ENCODE peak calls at places on chromosomes 4 and X, in five cellular contexts. One of them, this sample, is unnamed.

GRCh38 chr4:65865489-65865888 is 195.2 kb upstream of the EPHA5 start:
- DNase-seq in endodermal cell: no peak
- DNase-seq in gastrocnemius medialis: no peak
- DNase-seq in aorta: no peak
- DNase-seq in heart right ventricle: no peak
- DNase-seq in this sample: no peak

GRCh38 chr4:151012836-151013235 is 2.2 kb downstream of the LRBA start:
- DNase-seq in aorta: no peak
- DNase-seq in gastrocnemius medialis: no peak
- DNase-seq in heart right ventricle: no peak
- DNase-seq in endodermal cell: peak; percentile 71
- DNase-seq in this sample: no peak

GRCh38 chrX:25004485-25005032 is 11.2 kb downstream of the ARX start:
- DNase-seq in gastrocnemius medialis: no peak
- DNase-seq in endodermal cell: peak; percentile 81
- DNase-seq in aorta: no peak
- DNase-seq in heart right ventricle: no peak
- DNase-seq in this sample: no peak

GRCh38 chr4:10640535-10641159 is 43.9 kb downstream of the CLNK start:
- DNase-seq in endodermal cell: no peak
- DNase-seq in gastrocnemius medialis: no peak
- DNase-seq in aorta: peak; percentile 56
- DNase-seq in heart right ventricle: no peak
- DNase-seq in this sample: no peak

GRCh38 chr4:3190549-3190948 is 58.4 kb upstream of the MSANTD1 start:
- DNase-seq in endodermal cell: peak; percentile 13
- DNase-seq in heart right ventricle: no peak
- DNase-seq in gastrocnemius medialis: peak; percentile 29
- DNase-seq in aorta: no peak
- DNase-seq in this sample: no peak

GRCh38 chrX:154505726-154506125 is 10.3 kb downstream of the FAM3A start:
- DNase-seq in aorta: no peak
- DNase-seq in heart right ventricle: no peak
- DNase-seq in endodermal cell: no peak
- DNase-seq in gastrocnemius medialis: no peak
- DNase-seq in this sample: no peak

GRCh38 chrX:39972340-39972739 is 125.4 kb downstream of the BCOR start:
- DNase-seq in aorta: no peak
- DNase-seq in gastrocnemius medialis: no peak
- DNase-seq in heart right ventricle: no peak
- DNase-seq in endodermal cell: no peak
- DNase-seq in this sample: no peak

GRCh38 chrX:80648023-80648422 is 161.7 kb downstream of the BRWD3 start:
- DNase-seq in endodermal cell: no peak
- DNase-seq in heart right ventricle: no peak
- DNase-seq in gastrocnemius medialis: no peak
- DNase-seq in aorta: no peak
- DNase-seq in this sample: no peak

GRCh38 chr4:25842229-25842840 is 20.5 kb downstream of the SEL1L3 start:
- DNase-seq in gastrocnemius medialis: no peak
- DNase-seq in heart right ventricle: no peak
- DNase-seq in endodermal cell: peak; percentile 75
- DNase-seq in aorta: no peak
- DNase-seq in this sample: no peak

GRCh38 chr4:7295917-7296660 is 103.8 kb downstream of the SORCS2 start:
- DNase-seq in endodermal cell: peak; percentile 71
- DNase-seq in gastrocnemius medialis: no peak
- DNase-seq in heart right ventricle: peak; percentile 44
- DNase-seq in aorta: no peak
- DNase-seq in this sample: no peak

GRCh38 chrX:1093586-1094538 is 118.6 kb downstream of the CRLF2 start:
- DNase-seq in aorta: no peak
- DNase-seq in gastrocnemius medialis: no peak
- DNase-seq in heart right ventricle: no peak
- DNase-seq in endodermal cell: no peak
- DNase-seq in this sample: no peak

GRCh38 chr4:150619032-150619431 is 37.1 kb downstream of the MAB21L2 start:
- DNase-seq in gastrocnemius medialis: no peak
- DNase-seq in heart right ventricle: no peak
- DNase-seq in aorta: no peak
- DNase-seq in endodermal cell: no peak
- DNase-seq in this sample: no peak

GRCh38 chrX:130575831-130576404 is 174.1 kb downstream of the RBMX2 start:
- DNase-seq in endodermal cell: peak; percentile 67
- DNase-seq in aorta: peak; percentile 51
- DNase-seq in heart right ventricle: peak; percentile 21
- DNase-seq in gastrocnemius medialis: no peak
- DNase-seq in this sample: peak; percentile 0

GRCh38 chrX:18389968-18390367 is 35.4 kb upstream of the CDKL5 start:
- DNase-seq in gastrocnemius medialis: no peak
- DNase-seq in heart right ventricle: no peak
- DNase-seq in endodermal cell: no peak
- DNase-seq in aorta: no peak
- DNase-seq in this sample: no peak

GRCh38 chrX:18390941-18391538 is 34.4 kb upstream of the CDKL5 start:
- DNase-seq in aorta: peak; percentile 69
- DNase-seq in gastrocnemius medialis: peak; percentile 11
- DNase-seq in endodermal cell: peak; percentile 84
- DNase-seq in heart right ventricle: peak; percentile 36
- DNase-seq in this sample: peak; percentile 6

GRCh38 chrX:18394477-18394876 is 30.9 kb upstream of the CDKL5 start:
- DNase-seq in gastrocnemius medialis: no peak
- DNase-seq in aorta: no peak
- DNase-seq in heart right ventricle: no peak
- DNase-seq in endodermal cell: no peak
- DNase-seq in this sample: no peak
- H3K27ac ChIP-seq in gastrocnemius medialis: no peak overlapping the region
- H3K27ac ChIP-seq in aorta: no peak overlapping the region
- H3K27ac ChIP-seq in heart right ventricle: no peak overlapping the region
- H3K27ac ChIP-seq in endodermal cell: no peak overlapping the region
- H3K27ac ChIP-seq in this sample: no peak overlapping the region

GRCh38 chr4:82063017-82063416 is 310.8 kb downstream of the HNRNPD start:
- DNase-seq in endodermal cell: no peak
- DNase-seq in gastrocnemius medialis: no peak
- DNase-seq in aorta: no peak
- DNase-seq in heart right ventricle: no peak
- DNase-seq in this sample: no peak
- H3K27ac ChIP-seq in endodermal cell: no peak overlapping the region
- H3K27ac ChIP-seq in gastrocnemius medialis: no peak overlapping the region
- H3K27ac ChIP-seq in aorta: no peak overlapping the region
- H3K27ac ChIP-seq in heart right ventricle: no peak overlapping the region
- H3K27ac ChIP-seq in this sample: no peak overlapping the region

DNA sequence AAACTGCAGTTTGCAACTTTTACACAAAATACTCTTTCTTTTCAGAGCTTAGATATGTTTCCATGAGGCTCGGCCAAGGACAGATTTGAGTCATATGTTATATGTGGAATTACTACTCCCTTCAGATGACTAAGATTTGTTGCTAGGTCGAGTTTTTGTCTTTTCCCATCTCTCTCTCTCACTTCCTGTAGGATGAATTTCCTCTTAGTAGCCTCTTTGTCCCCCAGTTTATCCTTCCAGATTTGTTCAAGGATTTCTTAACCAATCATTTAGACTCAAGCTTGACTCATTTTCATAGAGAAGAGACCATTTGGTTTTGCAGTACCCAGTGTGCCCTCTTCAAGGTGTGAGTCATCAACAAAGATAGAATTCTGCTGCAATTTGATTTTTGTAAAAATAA is 209.2 kb downstream of the GLUD2 start:
- DNase-seq in aorta: no peak
- DNase-seq in endodermal cell: no peak
- DNase-seq in heart right ventricle: no peak
- DNase-seq in gastrocnemius medialis: no peak
- DNase-seq in this sample: no peak
- H3K27ac ChIP-seq in aorta: no peak overlapping the region
- H3K27ac ChIP-seq in endodermal cell: no peak overlapping the region
- H3K27ac ChIP-seq in heart right ventricle: no peak overlapping the region
- H3K27ac ChIP-seq in gastrocnemius medialis: no peak overlapping the region
- H3K27ac ChIP-seq in this sample: no peak overlapping the region

GRCh38 chrX:152926923-152927322 is 29.1 kb downstream of the ZNF185 start:
- DNase-seq in heart right ventricle: no peak
- DNase-seq in endodermal cell: no peak
- DNase-seq in gastrocnemius medialis: no peak
- DNase-seq in aorta: peak; percentile 11
- DNase-seq in this sample: peak; percentile 11

GRCh38 chrX:152923599-152923998 is 25.7 kb downstream of the ZNF185 start:
- DNase-seq in heart right ventricle: no peak
- DNase-seq in aorta: no peak
- DNase-seq in endodermal cell: no peak
- DNase-seq in gastrocnemius medialis: no peak
- DNase-seq in this sample: no peak

GRCh38 chrX:152926279-152926678 is 28.4 kb downstream of the ZNF185 start:
- DNase-seq in endodermal cell: peak; percentile 87
- DNase-seq in gastrocnemius medialis: no peak
- DNase-seq in heart right ventricle: no peak
- DNase-seq in aorta: no peak
- DNase-seq in this sample: no peak

GRCh38 chrX:152927858-152928760 is 30.2 kb downstream of the ZNF185 start:
- DNase-seq in endodermal cell: no peak
- DNase-seq in gastrocnemius medialis: no peak
- DNase-seq in heart right ventricle: no peak
- DNase-seq in aorta: peak; percentile 21
- DNase-seq in this sample: peak; percentile 4

GRCh38 chrX:152925835-152926234 is 28.0 kb downstream of the ZNF185 start:
- DNase-seq in endodermal cell: no peak
- DNase-seq in heart right ventricle: no peak
- DNase-seq in gastrocnemius medialis: no peak
- DNase-seq in aorta: no peak
- DNase-seq in this sample: no peak
- H3K27ac ChIP-seq in endodermal cell: no peak overlapping the region
- H3K27ac ChIP-seq in heart right ventricle: no peak overlapping the region
- H3K27ac ChIP-seq in gastrocnemius medialis: no peak overlapping the region
- H3K27ac ChIP-seq in aorta: no peak overlapping the region
- H3K27ac ChIP-seq in this sample: peak overlapping the region; percentile 55

DNA sequence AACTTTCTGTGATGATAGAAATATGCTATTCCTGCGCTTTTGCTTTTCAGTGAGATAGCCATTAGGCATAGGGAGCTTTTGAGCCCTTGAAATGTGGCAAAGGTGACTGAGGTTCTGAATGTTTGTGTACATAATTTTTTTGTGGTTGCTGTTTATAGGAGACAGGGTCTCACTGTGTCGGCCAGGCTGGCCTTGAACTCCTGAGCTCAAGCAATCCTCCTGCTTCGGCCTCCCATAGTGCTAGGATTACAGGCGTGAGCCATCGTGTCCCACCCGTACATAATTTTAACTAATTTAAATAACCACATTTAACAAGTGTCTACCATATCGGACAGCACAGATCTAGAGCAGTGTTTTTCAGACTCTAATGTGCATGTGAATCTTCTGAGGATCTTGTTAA is 45.4 kb downstream of the CASP6 start:
- DNase-seq in gastrocnemius medialis: no peak
- DNase-seq in heart right ventricle: no peak
- DNase-seq in aorta: no peak
- DNase-seq in endodermal cell: no peak
- DNase-seq in this sample: no peak
- H3K27ac ChIP-seq in gastrocnemius medialis: no peak overlapping the region
- H3K27ac ChIP-seq in heart right ventricle: no peak overlapping the region
- H3K27ac ChIP-seq in aorta: no peak overlapping the region
- H3K27ac ChIP-seq in endodermal cell: no peak overlapping the region
- H3K27ac ChIP-seq in this sample: no peak overlapping the region

DNA sequence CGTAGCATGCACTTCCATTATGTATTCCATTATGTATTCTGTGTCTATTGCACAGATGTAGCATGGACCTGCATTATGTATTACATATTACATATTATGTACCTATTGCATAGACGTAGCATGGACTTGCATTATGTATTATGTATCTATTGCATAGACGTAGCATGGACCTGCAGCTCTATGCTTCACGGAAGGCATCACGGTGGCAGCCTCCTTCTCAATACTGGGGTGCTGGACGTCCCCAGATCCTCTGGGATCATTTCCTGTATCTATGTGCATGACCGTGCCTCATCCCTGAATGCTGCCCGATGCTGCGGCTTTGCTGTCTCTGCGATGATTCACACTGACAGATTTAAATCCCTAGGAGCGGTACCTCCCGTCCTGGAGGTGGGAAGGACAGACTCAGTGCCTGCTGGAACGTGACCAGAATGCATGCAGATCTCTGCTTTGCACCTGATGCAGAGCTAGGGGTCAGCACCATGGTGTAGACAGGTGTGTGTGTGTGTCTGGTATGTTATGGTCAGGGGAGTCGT is 317.5 kb downstream of the DHRSX start:
- DNase-seq in aorta: no peak
- DNase-seq in endodermal cell: peak; percentile 58
- DNase-seq in heart right ventricle: no peak
- DNase-seq in gastrocnemius medialis: no peak
- DNase-seq in this sample: no peak
- H3K27ac ChIP-seq in aorta: no peak overlapping the region
- H3K27ac ChIP-seq in endodermal cell: peak overlapping the region; percentile 73
- H3K27ac ChIP-seq in heart right ventricle: no peak overlapping the region
- H3K27ac ChIP-seq in gastrocnemius medialis: no peak overlapping the region
- H3K27ac ChIP-seq in this sample: no peak overlapping the region

This sample was measured in substantia nigra.